ENCODE peak calls at places on chromosomes 12 and 14, in seven cellular contexts. O, L, X, N, U, K and G are unnamed samples.

GRCh38 chr12:49554266-49554665 is 13.7 kb downstream of the MCRS1 start:
- DNase-seq in O (no peak), L (no peak), X (peak; percentile 21), N (no peak), U (no peak), K (no peak), G (no peak)

GRCh38 chr12:14618990-14619389 is 51.3 kb upstream of the PLBD1 start:
- DNase-seq in O (no peak), L (no peak), X (peak; percentile 5), N (no peak), U (no peak), K (no peak), G (no peak)

GRCh38 chr12:51381226-51382079 is 9.8 kb downstream of the GALNT6 start:
- DNase-seq in O (no peak), L (no peak), X (no peak), N (no peak), U (no peak), K (no peak), G (no peak)

GRCh38 chr14:65255029-65255545 is 152.8 kb upstream of the MAX start:
- DNase-seq in O (no peak), L (no peak), X (peak; percentile 33), N (peak; percentile 82), U (no peak), K (no peak), G (no peak)

GRCh38 chr12:99959549-99960170 is 25.1 kb downstream of the ANKS1B start:
- DNase-seq in O (no peak), L (no peak), X (peak; percentile 52), N (peak; percentile 15), U (no peak), K (no peak), G (no peak)

GRCh38 chr12:88982694-88983093 is 369.6 kb downstream of the DUSP6 start:
- DNase-seq in O (no peak), L (no peak), X (no peak), N (no peak), U (no peak), K (no peak), G (no peak)

GRCh38 chr12:54561164-54561563 is 11.8 kb downstream of the PDE1B start:
- DNase-seq in O (no peak), L (no peak), X (no peak), N (no peak), U (no peak), K (no peak), G (no peak)

GRCh38 chr12:98870521-98870920 is 225.4 kb downstream of the APAF1 start:
- DNase-seq in O (no peak), L (no peak), X (no peak), N (no peak), U (no peak), K (no peak), G (no peak)

GRCh38 chr12:60535363-60535762 is 939.5 kb downstream of the SLC16A7 start:
- DNase-seq in O (no peak), L (no peak), X (no peak), N (no peak), U (no peak), K (no peak), G (no peak)

GRCh38 chr12:132766380-132767085 is 4.9 kb upstream of the ANKLE2 start:
- DNase-seq in O (no peak), L (no peak), X (no peak), N (no peak), U (no peak), K (no peak), G (peak; percentile 63)

GRCh38 chr14:89445252-89445973 is 28.4 kb upstream of the FOXN3 start:
- DNase-seq in O (no peak), L (no peak), X (no peak), N (no peak), U (no peak), K (no peak), G (no peak)

GRCh38 chr14:95547626-95548327 is 12.9 kb downstream of the GLRX5 start:
- DNase-seq in O (no peak), L (no peak), X (no peak), N (peak; percentile 92), U (no peak), K (peak; percentile 36), G (no peak)

GRCh38 chr14:33679461-33680225 is 271.2 kb downstream of the EGLN3 start:
- DNase-seq in O (no peak), L (no peak), X (no peak), N (no peak), U (no peak), K (no peak), G (no peak)

GRCh38 chr14:41457393-41457792 is 149.3 kb upstream of the LRFN5 start:
- DNase-seq in O (no peak), L (no peak), X (no peak), N (no peak), U (no peak), K (no peak), G (no peak)

GRCh38 chr14:35122696-35123387 is 490 bp downstream of the PRORP start:
- DNase-seq in O (no peak), L (no peak), X (peak; percentile 10), N (peak; percentile 69), U (no peak), K (no peak), G (peak; percentile 18)

GRCh38 chr14:83463500-83464098 is 1929.9 kb upstream of the SEL1L start:
- DNase-seq in O (no peak), L (no peak), X (peak; percentile 7), N (peak; percentile 12), U (no peak), K (peak; percentile 5), G (peak; percentile 2)

GRCh38 chr14:75459099-75459741 is 31.4 kb downstream of the JDP2 start:
- DNase-seq in O (no peak), L (no peak), X (no peak), N (no peak), U (no peak), K (no peak), G (no peak)

GRCh38 chr12:29739279-29739991 is 44.3 kb downstream of the TMTC1 start:
- DNase-seq in O (no peak), L (no peak), X (no peak), N (no peak), U (no peak), K (no peak), G (no peak)
- TF ChIP-seq TAF1 in O (no peak), L (no peak), X (no peak), N (no peak), U (no peak), K (no peak), G (no peak)

DNA sequence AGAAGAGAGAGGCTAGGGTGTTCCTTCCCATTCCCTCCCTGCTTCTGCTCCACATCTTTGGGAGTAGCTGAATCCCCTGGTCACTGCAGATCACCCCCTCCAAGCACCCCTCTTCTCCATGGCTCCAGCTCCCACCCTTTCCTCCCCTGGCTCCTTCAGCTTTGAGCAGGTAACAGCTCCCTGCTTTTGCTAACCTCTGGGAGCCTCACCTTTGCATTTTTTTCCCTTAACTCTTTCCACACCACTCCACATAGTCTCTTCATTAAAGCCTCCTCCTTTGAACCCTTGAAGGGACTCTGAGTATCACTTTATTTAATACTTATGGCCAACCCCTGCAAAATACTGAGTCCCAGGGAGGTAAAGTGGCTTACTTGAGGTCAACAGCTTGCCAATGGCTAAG is 25.7 kb upstream of the SERPINA6 start:
- DNase-seq in O (no peak), L (no peak), X (no peak), N (no peak), U (no peak), K (no peak), G (no peak)
- TF ChIP-seq TAF1 in O (no peak), L (no peak), X (no peak), N (no peak), U (no peak), K (no peak), G (no peak)

GRCh38 chr12:131428086-131428685 is 282.7 kb upstream of the SFSWAP start:
- DNase-seq in O (no peak), L (no peak), X (no peak), N (no peak), U (no peak), K (no peak), G (no peak)
- TF ChIP-seq TAF1 in O (no peak), L (no peak), X (no peak), N (no peak), U (no peak), K (no peak), G (no peak)

GRCh38 chr12:24363177-24363754 is 413.8 kb upstream of the SOX5 start:
- DNase-seq in O (no peak), L (no peak), X (peak; percentile 34), N (no peak), U (no peak), K (no peak), G (no peak)
- TF ChIP-seq TAF1 in O (no peak), L (no peak), X (no peak), N (no peak), U (no peak), K (no peak), G (no peak)

GRCh38 chr14:100391777-100392176 is 68.6 kb downstream of the SLC25A47 start:
- DNase-seq in O (no peak), L (no peak), X (no peak), N (no peak), U (no peak), K (no peak), G (no peak)
- TF ChIP-seq TAF1 in O (no peak), L (no peak), X (no peak), N (no peak), U (no peak), K (no peak), G (no peak)

DNA sequence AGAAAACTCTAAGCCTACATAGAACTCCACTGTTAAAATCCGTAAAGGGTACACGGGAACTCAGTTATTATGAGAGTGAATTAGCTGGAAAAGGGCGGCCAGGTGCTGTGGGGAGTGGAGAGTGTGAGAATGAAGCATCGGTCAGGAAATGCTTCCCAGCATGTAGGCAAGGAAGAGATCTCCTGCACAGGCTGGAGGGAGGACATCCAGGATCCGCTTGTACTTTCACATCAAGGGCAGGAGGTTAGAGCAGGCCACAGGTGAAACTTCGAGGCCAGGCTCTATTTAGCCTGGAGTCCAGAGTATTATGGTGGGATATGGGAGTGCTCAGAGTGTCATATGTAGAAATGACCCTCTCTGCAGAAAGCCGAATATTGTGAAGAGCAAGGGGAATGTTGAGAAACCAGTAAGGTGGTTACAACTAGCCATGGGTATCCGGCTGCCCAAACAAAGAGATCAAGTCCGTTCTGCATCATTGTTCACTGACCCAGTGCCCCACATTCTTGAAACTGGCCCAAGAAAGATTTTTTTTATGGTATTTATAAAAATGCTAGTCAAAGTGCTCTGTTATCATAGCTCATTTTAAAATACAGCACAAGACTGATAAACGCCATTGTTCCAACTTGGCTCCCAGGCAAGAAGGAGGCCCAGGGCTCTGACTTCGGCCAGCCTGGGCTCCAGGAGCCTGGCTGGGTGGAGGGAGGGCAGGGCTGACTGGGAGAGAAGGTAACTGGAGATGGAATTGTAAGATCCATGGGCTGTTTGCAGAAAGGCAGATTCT is 79.4 kb upstream of the HIF1A start:
- DNase-seq in O (no peak), L (no peak), X (no peak), N (no peak), U (no peak), K (no peak), G (no peak)
- TF ChIP-seq TAF1 in O (no peak), L (no peak), X (no peak), N (no peak), U (no peak), K (no peak), G (no peak)